ENCODE peak calls at places on chromosomes 7 and 10, in four cellular contexts. One of them, this sample, is unnamed.

GRCh38 chr10:77004917-77005564 is 632.6 kb downstream of the KCNMA1 start:
- DNase-seq in H7: peak; percentile 64
- DNase-seq in cardiac muscle cell: peak; percentile 73
- DNase-seq in GM23248: peak; percentile 68
- DNase-seq in this sample: no peak

GRCh38 chr7:116213361-116214155 is 3.2 kb downstream of the TES start:
- DNase-seq in H7: no peak
- DNase-seq in cardiac muscle cell: no peak
- DNase-seq in GM23248: peak; percentile 59
- DNase-seq in this sample: no peak

GRCh38 chr10:13158401-13158800 is 3.0 kb upstream of the MCM10 start:
- DNase-seq in H7: no peak
- DNase-seq in cardiac muscle cell: no peak
- DNase-seq in GM23248: no peak
- DNase-seq in this sample: no peak

GRCh38 chr7:155667241-155667849 is 22.9 kb downstream of the RBM33 start:
- DNase-seq in H7: no peak
- DNase-seq in cardiac muscle cell: no peak
- DNase-seq in GM23248: no peak
- DNase-seq in this sample: no peak

GRCh38 chr7:28409716-28410627 is 2.3 kb upstream of the CREB5 start:
- DNase-seq in H7: peak; percentile 72
- DNase-seq in cardiac muscle cell: peak; percentile 67
- DNase-seq in GM23248: peak; percentile 82
- DNase-seq in this sample: peak; percentile 54

GRCh38 chr7:32761451-32762320 is 129.9 kb downstream of the KBTBD2 start:
- DNase-seq in H7: peak; percentile 55
- DNase-seq in cardiac muscle cell: no peak
- DNase-seq in GM23248: peak; percentile 17
- DNase-seq in this sample: no peak

GRCh38 chr7:159015894-159016410 is 128.7 kb downstream of the VIPR2 start:
- DNase-seq in H7: no peak
- DNase-seq in cardiac muscle cell: no peak
- DNase-seq in GM23248: no peak
- DNase-seq in this sample: no peak

GRCh38 chr7:158973440-158973839 is 117.1 kb downstream of the DYNC2I1 start:
- DNase-seq in H7: peak; percentile 92
- DNase-seq in cardiac muscle cell: peak; percentile 51
- DNase-seq in GM23248: no peak
- DNase-seq in this sample: no peak

GRCh38 chr7:121133444-121133843 is 144.9 kb downstream of the CPED1 start:
- DNase-seq in H7: no peak
- DNase-seq in cardiac muscle cell: no peak
- DNase-seq in GM23248: no peak
- DNase-seq in this sample: no peak

GRCh38 chr10:126384269-126384873 is 3.9 kb downstream of the ADAM12 start:
- DNase-seq in H7: no peak
- DNase-seq in cardiac muscle cell: no peak
- DNase-seq in GM23248: peak; percentile 89
- DNase-seq in this sample: no peak

GRCh38 chr10:42574336-42574735 is 64.0 kb downstream of the ZNF33B start:
- DNase-seq in H7: no peak
- DNase-seq in cardiac muscle cell: no peak
- DNase-seq in GM23248: no peak
- DNase-seq in this sample: no peak

GRCh38 chr7:33601081-33601480 is 304.3 kb upstream of the BMPER start:
- DNase-seq in H7: no peak
- DNase-seq in cardiac muscle cell: no peak
- DNase-seq in GM23248: no peak
- DNase-seq in this sample: no peak

GRCh38 chr7:107208563-107208962 is 39.8 kb downstream of the HBP1 start:
- DNase-seq in H7: no peak
- DNase-seq in cardiac muscle cell: no peak
- DNase-seq in GM23248: no peak
- DNase-seq in this sample: no peak
- H3K36me3 ChIP-seq in H7: no peaks in the 10 kb centered on the region
- H3K36me3 ChIP-seq in cardiac muscle cell: peaks cover 3% of the 10 kb centered on the region
- H3K36me3 ChIP-seq in GM23248: peaks cover 10% of the 10 kb centered on the region
- H3K36me3 ChIP-seq in this sample: no peaks in the 10 kb centered on the region

GRCh38 chr7:139737221-139738100 is 40.3 kb downstream of the HIPK2 start:
- DNase-seq in H7: no peak
- DNase-seq in cardiac muscle cell: no peak
- DNase-seq in GM23248: peak; percentile 61
- DNase-seq in this sample: no peak
- H3K36me3 ChIP-seq in H7: no peaks in the 10 kb centered on the region
- H3K36me3 ChIP-seq in cardiac muscle cell: peaks cover 4% of the 10 kb centered on the region
- H3K36me3 ChIP-seq in GM23248: no peaks in the 10 kb centered on the region
- H3K36me3 ChIP-seq in this sample: no peaks in the 10 kb centered on the region

GRCh38 chr7:99420213-99420612 is 11.4 kb downstream of the BUD31 start:
- DNase-seq in H7: peak; percentile 37
- DNase-seq in cardiac muscle cell: no peak
- DNase-seq in GM23248: no peak
- DNase-seq in this sample: no peak

GRCh38 chr7:99419323-99420021 is 10.7 kb downstream of the BUD31 start:
- DNase-seq in H7: peak; percentile 66
- DNase-seq in cardiac muscle cell: no peak
- DNase-seq in GM23248: no peak
- DNase-seq in this sample: no peak

GRCh38 chr7:99422625-99423024 is 13.9 kb downstream of the BUD31 start:
- DNase-seq in H7: no peak
- DNase-seq in cardiac muscle cell: no peak
- DNase-seq in GM23248: no peak
- DNase-seq in this sample: no peak

GRCh38 chr7:99422091-99422624 is 13.4 kb downstream of the BUD31 start:
- DNase-seq in H7: peak; percentile 39
- DNase-seq in cardiac muscle cell: no peak
- DNase-seq in GM23248: no peak
- DNase-seq in this sample: no peak

GRCh38 chr7:99418260-99418659 is 9.5 kb downstream of the BUD31 start:
- DNase-seq in H7: no peak
- DNase-seq in cardiac muscle cell: no peak
- DNase-seq in GM23248: no peak
- DNase-seq in this sample: no peak
- H3K36me3 ChIP-seq in H7: peaks cover 41% of the 10 kb centered on the region
- H3K36me3 ChIP-seq in cardiac muscle cell: peaks cover 46% of the 10 kb centered on the region
- H3K36me3 ChIP-seq in GM23248: peaks cover 56% of the 10 kb centered on the region
- H3K36me3 ChIP-seq in this sample: no peaks in the 10 kb centered on the region

GRCh38 chr7:139570626-139571025 is 47.1 kb downstream of the CLEC2L start:
- DNase-seq in H7: no peak
- DNase-seq in cardiac muscle cell: no peak
- DNase-seq in GM23248: no peak
- DNase-seq in this sample: no peak

GRCh38 chr7:139572071-139572470 is 48.6 kb downstream of the CLEC2L start:
- DNase-seq in H7: peak; percentile 55
- DNase-seq in cardiac muscle cell: no peak
- DNase-seq in GM23248: no peak
- DNase-seq in this sample: no peak

GRCh38 chr7:139571651-139572050 is 48.2 kb downstream of the CLEC2L start:
- DNase-seq in H7: no peak
- DNase-seq in cardiac muscle cell: no peak
- DNase-seq in GM23248: no peak
- DNase-seq in this sample: no peak

GRCh38 chr7:139570119-139570518 is 46.6 kb downstream of the CLEC2L start:
- DNase-seq in H7: peak; percentile 83
- DNase-seq in cardiac muscle cell: no peak
- DNase-seq in GM23248: peak; percentile 19
- DNase-seq in this sample: no peak

DNA sequence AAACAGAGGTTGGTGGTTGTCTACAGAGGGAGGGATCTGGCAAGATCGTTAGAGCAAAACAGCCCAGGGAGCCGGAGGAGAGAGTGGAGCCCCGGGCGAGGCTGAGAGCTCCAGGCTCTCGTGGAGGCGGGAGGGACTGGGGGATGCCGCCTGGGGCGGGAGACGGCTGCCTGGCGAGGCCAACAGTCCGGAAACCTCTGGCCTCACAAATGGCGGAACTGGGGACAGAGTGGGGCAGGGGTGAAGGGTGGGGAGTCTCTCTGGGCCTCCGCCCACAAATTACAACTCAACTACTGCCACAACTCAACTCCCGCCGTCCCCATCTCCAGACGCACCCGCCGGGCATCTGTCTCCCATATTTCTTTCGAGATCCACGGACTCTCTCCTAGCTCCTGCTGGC is 47.7 kb downstream of the CLEC2L start:
- DNase-seq in H7: peak; percentile 56
- DNase-seq in cardiac muscle cell: no peak
- DNase-seq in GM23248: no peak
- DNase-seq in this sample: no peak
- H3K36me3 ChIP-seq in H7: no peaks in the 10 kb centered on the region
- H3K36me3 ChIP-seq in cardiac muscle cell: peaks cover 7% of the 10 kb centered on the region
- H3K36me3 ChIP-seq in GM23248: no peaks in the 10 kb centered on the region
- H3K36me3 ChIP-seq in this sample: no peaks in the 10 kb centered on the region

GRCh38 chr7:26187380-26188290 is 12.9 kb downstream of the HNRNPA2B1 start:
- DNase-seq in H7: no peak
- DNase-seq in cardiac muscle cell: no peak
- DNase-seq in GM23248: no peak
- DNase-seq in this sample: no peak
- H3K36me3 ChIP-seq in H7: peaks cover 27% of the 10 kb centered on the region
- H3K36me3 ChIP-seq in cardiac muscle cell: peaks cover 42% of the 10 kb centered on the region
- H3K36me3 ChIP-seq in GM23248: peaks cover 59% of the 10 kb centered on the region
- H3K36me3 ChIP-seq in this sample: no peaks in the 10 kb centered on the region

DNA sequence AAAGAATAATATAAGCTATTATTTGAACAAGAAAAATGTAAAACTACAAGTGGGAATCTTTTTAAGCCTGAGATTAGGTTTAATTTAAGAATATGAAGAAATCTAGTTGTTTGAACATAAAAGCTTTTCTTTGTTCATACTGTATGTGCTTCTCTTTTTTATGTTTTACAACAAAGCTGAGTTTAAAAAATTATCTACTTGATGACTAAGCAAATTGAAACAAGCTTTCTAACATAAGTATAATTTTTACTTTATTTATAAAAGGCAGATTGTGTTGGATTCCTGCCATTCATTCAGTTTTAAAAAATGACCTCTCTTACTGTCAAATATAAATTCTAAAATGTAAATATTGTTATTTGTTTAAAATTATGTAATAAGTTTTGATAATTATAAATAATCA is 958.2 kb downstream of the DNAJB9 start:
- DNase-seq in H7: no peak
- DNase-seq in cardiac muscle cell: no peak
- DNase-seq in GM23248: no peak
- DNase-seq in this sample: no peak
- H3K36me3 ChIP-seq in H7: no peaks in the 10 kb centered on the region
- H3K36me3 ChIP-seq in cardiac muscle cell: no peaks in the 10 kb centered on the region
- H3K36me3 ChIP-seq in GM23248: no peaks in the 10 kb centered on the region
- H3K36me3 ChIP-seq in this sample: no peaks in the 10 kb centered on the region

GRCh38 chr10:22564060-22564459 is 150.3 kb downstream of the PIP4K2A start:
- DNase-seq in H7: no peak
- DNase-seq in cardiac muscle cell: no peak
- DNase-seq in GM23248: no peak
- DNase-seq in this sample: no peak
- H3K36me3 ChIP-seq in H7: peaks cover 1% of the 10 kb centered on the region
- H3K36me3 ChIP-seq in cardiac muscle cell: no peaks in the 10 kb centered on the region
- H3K36me3 ChIP-seq in GM23248: no peaks in the 10 kb centered on the region
- H3K36me3 ChIP-seq in this sample: no peaks in the 10 kb centered on the region

GRCh38 chr7:50379539-50379938 is 70.6 kb downstream of the FIGNL1 start:
- DNase-seq in H7: no peak
- DNase-seq in cardiac muscle cell: no peak
- DNase-seq in GM23248: no peak
- DNase-seq in this sample: no peak
- H3K36me3 ChIP-seq in H7: no peaks in the 10 kb centered on the region
- H3K36me3 ChIP-seq in cardiac muscle cell: no peaks in the 10 kb centered on the region
- H3K36me3 ChIP-seq in GM23248: no peaks in the 10 kb centered on the region
- H3K36me3 ChIP-seq in this sample: no peaks in the 10 kb centered on the region

DNA sequence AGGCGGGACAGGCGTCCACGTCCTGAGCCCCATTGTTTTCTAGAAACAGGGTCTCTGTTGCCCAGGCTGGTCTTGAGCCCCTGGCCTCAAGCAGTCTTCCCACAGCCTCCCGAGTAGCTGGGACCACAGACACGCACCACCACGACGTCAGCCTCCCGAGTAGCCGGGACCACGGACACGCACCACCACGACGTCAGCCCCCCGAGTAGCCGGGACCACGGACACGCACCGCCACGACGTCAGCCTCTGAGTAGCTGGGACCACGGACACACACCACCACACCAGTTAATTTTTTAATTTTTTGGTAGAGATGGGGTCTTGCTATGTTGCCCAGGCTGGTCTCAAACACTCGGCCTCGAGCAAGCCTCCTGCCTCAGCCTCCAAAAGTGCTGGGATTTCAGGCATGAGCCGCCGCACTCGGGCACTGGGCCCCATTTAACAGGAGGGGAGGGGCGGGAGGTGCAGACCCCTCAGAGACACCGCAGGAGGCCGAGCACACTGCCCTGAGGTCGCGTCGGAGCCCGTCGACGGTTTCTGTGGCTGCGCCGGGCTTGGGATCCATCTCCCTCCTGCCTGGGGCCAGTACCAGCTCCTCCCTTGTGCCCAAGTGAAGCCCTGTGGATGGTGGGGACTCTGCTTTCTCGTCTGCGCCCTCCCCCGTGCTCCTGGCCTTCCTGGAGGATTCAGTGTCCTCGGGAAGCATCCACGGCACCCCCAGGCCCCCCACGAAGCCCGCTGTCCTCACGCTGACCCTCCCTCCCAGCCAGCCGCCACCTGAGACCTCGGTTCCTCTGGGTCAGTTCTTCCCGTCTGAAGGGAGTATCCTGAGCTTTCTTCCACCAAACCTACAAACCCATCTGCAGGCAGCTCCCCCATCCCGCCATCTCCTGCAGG is 13.0 kb downstream of the FAM20C start:
- DNase-seq in H7: no peak
- DNase-seq in cardiac muscle cell: no peak
- DNase-seq in GM23248: no peak
- DNase-seq in this sample: no peak
- H3K36me3 ChIP-seq in H7: no peaks in the 10 kb centered on the region
- H3K36me3 ChIP-seq in cardiac muscle cell: no peaks in the 10 kb centered on the region
- H3K36me3 ChIP-seq in GM23248: no peaks in the 10 kb centered on the region
- H3K36me3 ChIP-seq in this sample: no peaks in the 10 kb centered on the region

DNA sequence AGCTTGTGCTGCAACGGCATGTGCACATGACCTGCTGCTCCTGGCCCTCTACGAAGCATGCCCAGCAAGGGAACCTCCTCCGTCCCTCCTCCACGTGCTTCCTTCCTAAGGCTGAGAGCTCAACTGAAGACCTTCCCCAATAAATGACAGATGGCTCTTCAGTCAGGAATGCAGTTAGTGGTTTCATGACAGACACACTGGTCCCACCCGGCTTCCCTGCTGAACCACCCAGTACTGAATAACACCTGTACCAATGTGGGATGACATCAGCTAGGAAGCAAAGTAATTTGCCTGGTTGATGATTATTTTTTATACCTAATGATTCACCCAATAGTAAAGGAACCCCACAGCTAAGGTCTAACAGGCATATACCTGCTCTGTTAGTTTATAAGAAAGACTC is 69.1 kb downstream of the SCRN1 start:
- DNase-seq in H7: no peak
- DNase-seq in cardiac muscle cell: no peak
- DNase-seq in GM23248: no peak
- DNase-seq in this sample: no peak
- H3K36me3 ChIP-seq in H7: peaks cover 30% of the 10 kb centered on the region
- H3K36me3 ChIP-seq in cardiac muscle cell: peaks cover 8% of the 10 kb centered on the region
- H3K36me3 ChIP-seq in GM23248: peaks cover 27% of the 10 kb centered on the region
- H3K36me3 ChIP-seq in this sample: no peaks in the 10 kb centered on the region

This sample was measured in uterus.